ENCODE peak calls at places on chromosomes 2 and 18, in four cellular contexts. C is foreskin fibroblast, Z is kidney glomerular epithelial cell, K is lung microvascular endothelial cell. S is an unnamed sample.
A peak's percentile ranks its signal among the peaks of the same experiment; 100 is the strongest.

GRCh38 chr2:47034973-47035609 is 119.5 kb upstream of the MCFD2 start:
- DNase-seq in C (no peak), Z (peak; percentile 68), K (peak; percentile 84), S (no peak)

GRCh38 chr2:66446178-66446860 is 11.4 kb downstream of the MEIS1 start:
- DNase-seq in C (peak; percentile 48), Z (no peak), K (no peak), S (no peak)

GRCh38 chr2:236157366-236157765 is 10.8 kb downstream of the GBX2 start:
- DNase-seq in C (no peak), Z (no peak), K (no peak), S (no peak)

GRCh38 chr2:180143633-180144032 is 136.5 kb upstream of the CWC22 start:
- DNase-seq in C (no peak), Z (no peak), K (no peak), S (no peak)

GRCh38 chr2:56130463-56131070 is 53.2 kb upstream of the CCDC85A start:
- DNase-seq in C (peak; percentile 8), Z (peak; percentile 21), K (peak; percentile 75), S (peak; percentile 15)

GRCh38 chr2:27050281-27050995 is 1.0 kb upstream of the AGBL5 start:
- DNase-seq in C (peak; percentile 89), Z (peak; percentile 76), K (peak; percentile 90), S (peak; percentile 91)

GRCh38 chr2:240570531-240571313 is 2.4 kb downstream of the RNPEPL1 start:
- DNase-seq in C (no peak), Z (no peak), K (no peak), S (no peak)

GRCh38 chr18:29434650-29435049 is 1257.7 kb upstream of the CDH2 start:
- DNase-seq in C (no peak), Z (no peak), K (no peak), S (no peak)

GRCh38 chr2:99636432-99637034 is 146.7 kb upstream of the REV1 start:
- DNase-seq in C (no peak), Z (no peak), K (peak; percentile 67), S (no peak)

GRCh38 chr18:63779386-63779785 is 4.2 kb downstream of the SERPINB7 start:
- DNase-seq in C (no peak), Z (no peak), K (no peak), S (no peak)

GRCh38 chr2:53302455-53302854 is 465.1 kb upstream of the CHAC2 start:
- DNase-seq in C (no peak), Z (no peak), K (no peak), S (no peak)

S was measured in HFF-Myc.